ENCODE peak calls at places on chromosome 7, in eight cellular contexts. U is GM23248, W is cardiac muscle cell, L is neural progenitor cell, V is endothelial cell of umbilical vein, Z is psoas muscle, P is aorta, T is heart left ventricle. H is an unnamed sample.

GRCh38 chr7:30226593-30227268 is 57.7 kb upstream of the ZNRF2 start:
- DNase-seq in P (no peak), L (peak), V (no peak), U (no peak), Z (no peak), W (no peak), T (no peak), H (peak)

GRCh38 chr7:98202367-98203195 is 8.7 kb upstream of the BHLHA15 start:
- DNase-seq in Z (no peak), P (no peak), L (no peak), V (no peak), W (no peak), T (no peak), U (no peak), H (no peak)

GRCh38 chr7:157009170-157009777 is 1.2 kb downstream of the MNX1 start:
- DNase-seq in Z (no peak), U (no peak), W (no peak), P (no peak), L (peak), T (no peak), V (no peak), H (no peak)

GRCh38 chr7:964401-965231 is 10.1 kb upstream of the ADAP1 start:
- DNase-seq in Z (peak), L (peak), P (peak), W (peak), T (peak), V (no peak), U (peak), H (no peak)

GRCh38 chr7:29208410-29209250 is 14.1 kb downstream of the CHN2 start:
- DNase-seq in V (no peak), U (no peak), L (no peak), W (no peak), P (no peak), Z (no peak), T (no peak), H (no peak)

GRCh38 chr7:96996111-96996936 is 9.0 kb upstream of the DLX6 start:
- DNase-seq in V (no peak), L (peak), P (no peak), Z (no peak), T (no peak), U (no peak), W (no peak), H (peak)

GRCh38 chr7:139125637-139126036 is 16.1 kb upstream of the ZC3HAV1 start:
- DNase-seq in V (no peak), P (no peak), W (no peak), T (no peak), U (no peak), Z (no peak), L (no peak), H (no peak)

GRCh38 chr7:96017877-96018276 is 245.5 kb downstream of the DYNC1I1 start:
- DNase-seq in Z (no peak), U (no peak), T (no peak), W (no peak), V (no peak), P (no peak), L (no peak), H (no peak)

GRCh38 chr7:934469-935320 is 19.8 kb downstream of the ADAP1 start:
- DNase-seq in W (no peak), L (no peak), V (no peak), T (peak), U (no peak), Z (peak), P (peak), H (no peak)

GRCh38 chr7:30249986-30250774 is 34.2 kb upstream of the ZNRF2 start:
- DNase-seq in W (no peak), T (no peak), U (no peak), L (no peak), P (no peak), Z (no peak), V (no peak), H (no peak)

GRCh38 chr7:192035-192649 is at the start of gene FAM20C:
- DNase-seq in L (peak), U (peak), T (peak), P (peak), W (peak), V (peak), Z (peak), H (peak)

GRCh38 chr7:90455163-90456030 is 14.0 kb upstream of the PTTG1IP2 start:
- DNase-seq in Z (no peak), W (peak), T (no peak), L (peak), V (peak), P (no peak), U (peak), H (no peak)

GRCh38 chr7:12683678-12684077 is 3.8 kb upstream of the ARL4A start:
- DNase-seq in L (no peak), Z (no peak), T (no peak), P (no peak), U (peak), V (peak), W (peak), H (no peak)

GRCh38 chr7:103944230-103944900 is 45.1 kb downstream of the RELN start:
- DNase-seq in T (no peak), Z (no peak), P (no peak), L (no peak), W (no peak), V (no peak), U (no peak), H (no peak)

GRCh38 chr7:53690411-53690810 is 655.0 kb downstream of the POM121L12 start:
- DNase-seq in L (no peak), U (no peak), T (no peak), W (no peak), V (no peak), P (no peak), Z (no peak), H (no peak)

GRCh38 chr7:13742126-13742525 is 247.3 kb downstream of the ETV1 start:
- DNase-seq in P (no peak), W (peak), T (peak), Z (no peak), L (no peak), U (peak), V (no peak), H (no peak)

GRCh38 chr7:47672966-47673365 is 91.1 kb upstream of the TNS3 start:
- DNase-seq in T (no peak), U (peak), L (peak), W (no peak), Z (no peak), P (no peak), V (no peak), H (no peak)

GRCh38 chr7:23277359-23277989 is 21.7 kb upstream of the MALSU1 start:
- DNase-seq in P (no peak), V (peak), U (peak), Z (no peak), L (peak), W (peak), T (no peak), H (peak)

GRCh38 chr7:67371429-67372305 is 375.0 kb downstream of the TYW1 start:
- DNase-seq in W (peak), Z (peak), T (peak), U (peak), P (no peak), V (peak), L (peak), H (peak)

GRCh38 chr7:105011771-105012502 is 2.1 kb upstream of the KMT2E start:
- DNase-seq in V (no peak), W (no peak), T (peak), P (no peak), U (peak), L (no peak), Z (no peak), H (no peak)

GRCh38 chr7:88500146-88500545 is 193.5 kb upstream of the STEAP4 start:
- DNase-seq in W (no peak), U (peak), T (no peak), V (no peak), P (no peak), L (no peak), Z (no peak), H (peak)

GRCh38 chr7:98879198-98879988 is 1.1 kb downstream of the TRRAP start:
- DNase-seq in T (peak), Z (no peak), W (no peak), V (no peak), L (peak), P (peak), U (peak), H (peak)

GRCh38 chr7:73887762-73888161 is 26.8 kb downstream of the TMEM270 start:
- DNase-seq in V (no peak), U (no peak), T (no peak), W (no peak), L (no peak), Z (no peak), P (no peak), H (no peak)

GRCh38 chr7:142508251-142508650 is 241.0 kb upstream of the PRSS1 start:
- DNase-seq in W (no peak), T (no peak), L (no peak), U (no peak), V (no peak), Z (no peak), P (no peak), H (no peak)

GRCh38 chr7:135970045-135970444 is 7.1 kb downstream of the MTPN start:
- DNase-seq in V (no peak), P (no peak), T (no peak), L (no peak), W (no peak), Z (no peak), U (no peak), H (no peak)

GRCh38 chr7:135974667-135975066 is 2.5 kb downstream of the MTPN start:
- DNase-seq in V (no peak), T (no peak), U (no peak), Z (no peak), L (no peak), P (no peak), W (no peak), H (no peak)

GRCh38 chr7:135970682-135971365 is 6.3 kb downstream of the MTPN start:
- DNase-seq in P (no peak), V (no peak), U (no peak), T (no peak), W (no peak), L (no peak), Z (no peak), H (no peak)

GRCh38 chr7:135966341-135967043 is 10.7 kb downstream of the MTPN start:
- DNase-seq in T (no peak), U (peak), P (no peak), L (no peak), V (no peak), W (no peak), Z (no peak), H (no peak)

DNA sequence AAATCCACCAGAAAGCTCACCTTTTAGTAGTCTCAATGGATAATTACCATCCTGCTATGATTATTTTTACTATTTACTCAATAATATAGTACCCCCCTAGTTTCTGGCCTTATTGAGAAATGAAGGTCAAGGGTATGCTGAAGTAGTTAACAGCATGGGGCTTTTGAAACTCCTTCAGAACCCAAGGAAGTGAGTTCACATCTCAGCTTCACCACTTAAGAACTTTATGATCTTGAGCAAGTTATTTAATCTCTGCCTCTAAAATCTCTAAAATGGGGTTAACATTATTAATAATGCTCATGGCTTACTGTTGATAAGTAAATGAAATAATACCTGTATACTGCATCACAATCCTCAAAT is 5.8 kb downstream of the MTPN start:
- DNase-seq in V (no peak), P (no peak), Z (no peak), U (no peak), W (no peak), T (no peak), L (no peak), H (no peak)
- H3K27ac ChIP-seq in V (no peak), P (no peak), Z (no peak), U (no peak), W (peak), T (no peak), L (no peak), H (no peak)

GRCh38 chr7:101390901-101391301 is 28.2 kb downstream of the COL26A1 start:
- DNase-seq in P (no peak), Z (no peak), W (peak), V (no peak), T (peak), U (no peak), L (peak), H (peak)
- H3K27ac ChIP-seq in P (no peak), Z (no peak), W (no peak), V (no peak), T (no peak), U (no peak), L (peak), H (peak)

GRCh38 chr7:117179701-117180100 is 143.2 kb downstream of the WNT2 start:
- DNase-seq in Z (no peak), P (no peak), U (no peak), V (no peak), T (no peak), L (no peak), W (no peak), H (no peak)
- H3K27ac ChIP-seq in Z (no peak), P (no peak), U (no peak), V (no peak), T (no peak), L (no peak), W (no peak), H (no peak)

GRCh38 chr7:50584386-50584785 is 19.2 kb upstream of the DDC start:
- DNase-seq in Z (no peak), L (no peak), U (no peak), T (no peak), W (no peak), P (no peak), V (no peak), H (no peak)

GRCh38 chr7:50587737-50588136 is 22.5 kb upstream of the DDC start:
- DNase-seq in U (no peak), P (no peak), T (no peak), W (no peak), Z (no peak), V (no peak), L (no peak), H (no peak)

GRCh38 chr7:50589362-50589761 is 24.2 kb upstream of the DDC start:
- DNase-seq in Z (no peak), V (no peak), W (no peak), U (no peak), T (no peak), L (no peak), P (no peak), H (no peak)

GRCh38 chr7:50588937-50589336 is 23.7 kb upstream of the DDC start:
- DNase-seq in V (no peak), U (no peak), T (no peak), P (no peak), L (no peak), W (no peak), Z (no peak), H (no peak)

DNA sequence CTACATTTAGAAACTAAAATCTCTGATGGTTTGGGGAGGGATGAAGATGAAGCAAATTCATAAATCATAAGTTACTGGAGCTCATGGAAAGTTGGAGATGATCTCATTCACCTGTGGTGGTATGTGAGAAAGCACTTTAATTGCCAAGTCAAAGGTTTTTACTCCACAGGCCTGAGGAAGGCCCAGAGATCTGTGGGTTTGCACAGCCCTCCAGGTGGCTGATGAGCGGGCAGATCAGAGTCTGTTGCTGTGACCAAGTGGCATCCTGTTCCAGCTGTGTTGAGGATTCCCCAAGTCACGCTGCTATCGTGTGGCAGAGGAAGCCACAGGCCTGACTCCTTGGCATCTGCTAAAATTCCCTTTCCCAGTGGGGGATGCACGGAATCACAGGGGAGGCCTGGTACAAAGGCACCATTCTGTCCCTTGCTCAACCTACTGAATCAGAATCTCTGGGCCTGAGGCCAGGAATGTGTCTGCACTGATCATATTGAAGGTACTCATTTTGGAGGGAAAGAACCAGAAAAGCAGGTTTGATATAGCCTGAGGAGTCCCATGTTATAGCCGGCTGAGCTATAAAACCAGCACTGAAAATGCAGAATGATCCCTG is 19.7 kb upstream of the DDC start:
- DNase-seq in P (no peak), Z (no peak), U (no peak), L (no peak), V (no peak), T (no peak), W (no peak), H (no peak)
- H3K27ac ChIP-seq in P (no peak), Z (no peak), U (no peak), L (no peak), V (no peak), T (no peak), W (no peak), H (no peak)

GRCh38 chr7:158803226-158803944 is 25.9 kb downstream of the ESYT2 start:
- DNase-seq in Z (no peak), U (no peak), T (no peak), P (no peak), W (no peak), L (no peak), V (no peak), H (no peak)

GRCh38 chr7:158805937-158806336 is 23.4 kb downstream of the ESYT2 start:
- DNase-seq in Z (no peak), V (no peak), U (no peak), L (no peak), W (no peak), P (no peak), T (no peak), H (no peak)

GRCh38 chr7:158805414-158805813 is 23.9 kb downstream of the ESYT2 start:
- DNase-seq in Z (no peak), T (no peak), L (no peak), U (no peak), W (no peak), V (no peak), P (no peak), H (no peak)

GRCh38 chr7:158804335-158804734 is 25.0 kb downstream of the ESYT2 start:
- DNase-seq in Z (no peak), W (no peak), P (no peak), T (no peak), V (no peak), U (no peak), L (no peak), H (no peak)

GRCh38 chr7:158802535-158803199 is 26.6 kb downstream of the ESYT2 start:
- DNase-seq in V (no peak), T (no peak), P (no peak), L (no peak), W (peak), Z (no peak), U (peak), H (no peak)
- H3K27ac ChIP-seq in V (no peak), T (no peak), P (peak), L (no peak), W (no peak), Z (no peak), U (peak), H (no peak)

GRCh38 chr7:150621376-150621775 is 10.8 kb downstream of the GIMAP6 start:
- DNase-seq in L (no peak), T (no peak), U (no peak), V (no peak), P (no peak), W (no peak), Z (no peak), H (no peak)
- H3K27ac ChIP-seq in L (no peak), T (no peak), U (no peak), V (no peak), P (no peak), W (no peak), Z (no peak), H (no peak)

GRCh38 chr7:106344861-106345260 is 60.1 kb upstream of the NAMPT start:
- DNase-seq in P (no peak), U (no peak), T (no peak), V (peak), Z (no peak), W (peak), L (no peak), H (no peak)
- H3K27ac ChIP-seq in P (no peak), U (no peak), T (no peak), V (peak), Z (no peak), W (no peak), L (no peak), H (no peak)

GRCh38 chr7:4726051-4726450 is 44.0 kb downstream of the FOXK1 start:
- DNase-seq in Z (no peak), W (no peak), U (peak), V (peak), L (no peak), T (no peak), P (no peak), H (no peak)

GRCh38 chr7:4726568-4726967 is 44.5 kb downstream of the FOXK1 start:
- DNase-seq in T (no peak), L (no peak), Z (no peak), V (no peak), P (no peak), W (no peak), U (no peak), H (no peak)

GRCh38 chr7:4722960-4723359 is 40.9 kb downstream of the FOXK1 start:
- DNase-seq in L (no peak), T (no peak), U (no peak), P (no peak), Z (no peak), W (no peak), V (no peak), H (no peak)

GRCh38 chr7:4724648-4725013 is 42.5 kb downstream of the FOXK1 start:
- DNase-seq in T (no peak), W (no peak), V (peak), P (no peak), Z (no peak), L (no peak), U (peak), H (no peak)

GRCh38 chr7:4725014-4725951 is 43.2 kb downstream of the FOXK1 start:
- DNase-seq in U (peak), L (peak), W (peak), T (peak), V (peak), P (peak), Z (peak), H (peak)
- H3K27ac ChIP-seq in U (peak), L (peak), W (peak), T (peak), V (peak), P (peak), Z (peak), H (no peak)

DNA sequence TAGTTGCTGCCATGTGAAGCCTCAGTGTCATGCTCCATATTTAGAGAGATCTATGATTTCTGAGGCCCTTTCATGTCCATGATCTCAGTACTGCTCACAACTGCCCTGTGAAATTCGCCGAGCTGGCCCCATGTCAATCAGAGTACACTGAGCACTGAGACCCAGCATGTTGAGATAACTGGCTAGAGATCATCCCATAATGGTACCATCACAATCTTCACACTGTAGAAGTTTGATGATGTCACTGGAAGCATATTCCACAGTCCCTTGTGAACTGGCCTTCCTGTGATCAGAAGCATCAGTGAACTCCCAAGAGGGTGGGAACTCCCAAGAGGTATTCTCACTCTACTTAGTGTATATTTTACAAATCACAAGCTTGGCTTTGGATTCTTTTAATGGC is 116.0 kb downstream of the EGFR start:
- DNase-seq in W (no peak), U (no peak), P (no peak), T (no peak), V (no peak), L (no peak), Z (no peak), H (no peak)
- H3K27ac ChIP-seq in W (no peak), U (peak), P (no peak), T (no peak), V (no peak), L (no peak), Z (peak), H (no peak)